ENCODE peak calls at places on chromosomes 3 and 15, in seven cellular contexts. N, E, G, B, I, S and O are unnamed samples.

GRCh38 chr15:64883097-64883581 is 28.6 kb upstream of the ANKDD1A start:
- DNase-seq in E (peak), S (peak), N (no peak), G (no peak), B (no peak), I (no peak), O (no peak)

GRCh38 chr3:151550642-151551041 is 89.8 kb upstream of the IGSF10 start:
- DNase-seq in E (no peak), S (no peak), G (no peak), I (no peak), B (no peak), N (no peak), O (peak)

GRCh38 chr3:52534281-52535183 is 875 bp upstream of the NT5DC2 start:
- DNase-seq in S (no peak), I (peak), E (peak), G (no peak), B (no peak), N (no peak), O (peak)

GRCh38 chr3:188510366-188510765 is 356.4 kb downstream of the LPP start:
- DNase-seq in E (peak), B (no peak), I (no peak), N (no peak), G (no peak), S (no peak), O (no peak)

GRCh38 chr3:29644261-29644660 is 363.4 kb downstream of the RBMS3 start:
- DNase-seq in E (no peak), G (no peak), I (no peak), S (no peak), N (no peak), B (no peak), O (peak)

GRCh38 chr3:42746455-42747450 is 26.3 kb downstream of the CCDC13 start:
- DNase-seq in N (no peak), S (no peak), B (no peak), E (peak), I (peak), G (peak), O (no peak)

GRCh38 chr3:117261907-117262518 is 552.4 kb downstream of the TUSC7 start:
- DNase-seq in E (no peak), I (peak), N (no peak), S (no peak), G (no peak), B (no peak), O (no peak)

GRCh38 chr3:11622846-11623550 is 20.7 kb downstream of the VGLL4 start:
- DNase-seq in E (no peak), B (no peak), S (no peak), N (no peak), G (no peak), I (peak), O (no peak)

GRCh38 chr3:123287051-123287961 is 85.6 kb downstream of the SEC22A start:
- DNase-seq in S (no peak), G (peak), N (no peak), E (no peak), I (no peak), B (no peak), O (peak)

GRCh38 chr15:95142441-95142840 is 911.1 kb downstream of the MCTP2 start:
- DNase-seq in I (no peak), B (no peak), E (no peak), N (no peak), S (no peak), G (no peak), O (no peak)

GRCh38 chr3:129556358-129556695 is 13.4 kb downstream of the H1-8 start:
- DNase-seq in S (no peak), N (no peak), E (no peak), G (no peak), B (no peak), I (no peak), O (no peak)

GRCh38 chr3:31486865-31487533 is 45.7 kb upstream of the STT3B start:
- DNase-seq in N (no peak), E (no peak), I (peak), G (no peak), S (no peak), B (no peak), O (no peak)

GRCh38 chr3:138351916-138352555 is 3.7 kb downstream of the MRAS start:
- DNase-seq in E (peak), S (no peak), I (no peak), N (no peak), B (no peak), G (no peak), O (no peak)

GRCh38 chr3:89859738-89860137 is 752.3 kb downstream of the EPHA3 start:
- DNase-seq in G (no peak), I (no peak), N (no peak), S (no peak), B (no peak), E (no peak), O (no peak)

GRCh38 chr3:9192238-9192637 is 57.2 kb downstream of the SRGAP3 start:
- DNase-seq in N (no peak), B (no peak), I (peak), G (no peak), E (no peak), S (no peak), O (no peak)

GRCh38 chr15:29633971-29634370 is 188.3 kb downstream of the TJP1 start:
- DNase-seq in I (no peak), S (no peak), N (no peak), G (peak), E (no peak), B (no peak), O (no peak)

GRCh38 chr3:46998121-46998851 is 18.8 kb downstream of the NBEAL2 start:
- DNase-seq in N (peak), S (no peak), G (peak), B (peak), E (peak), I (peak), O (peak)

GRCh38 chr3:147297756-147298155 is 108.6 kb downstream of the ZIC4 start:
- DNase-seq in I (no peak), G (no peak), E (peak), S (no peak), N (no peak), B (no peak), O (no peak)

GRCh38 chr3:105867690-105868449 is 942 bp downstream of the CBLB start:
- DNase-seq in B (no peak), G (no peak), I (no peak), S (no peak), E (no peak), N (no peak), O (no peak)

GRCh38 chr3:97838393-97838792 is 16.6 kb downstream of the CRYBG3 start:
- DNase-seq in E (no peak), G (no peak), N (no peak), B (no peak), S (no peak), I (no peak), O (no peak)

GRCh38 chr3:48367201-48367600 is 4.8 kb upstream of the FBXW12 start:
- DNase-seq in B (no peak), I (no peak), N (no peak), S (no peak), G (no peak), E (no peak), O (peak)

GRCh38 chr15:63306480-63307073 is 29.2 kb downstream of the APH1B start:
- DNase-seq in S (no peak), E (no peak), B (no peak), N (no peak), G (peak), I (no peak), O (no peak)

GRCh38 chr3:58864480-58864879 is 185.3 kb downstream of the CFAP20DC start:
- DNase-seq in G (no peak), E (no peak), I (no peak), S (no peak), B (no peak), N (no peak), O (no peak)

GRCh38 chr3:159978918-159979703 is 9.5 kb upstream of the IL12A start:
- DNase-seq in G (no peak), I (no peak), B (no peak), S (no peak), N (no peak), E (no peak), O (no peak)

GRCh38 chr3:4038351-4038750 is 239.1 kb downstream of the LRRN1 start:
- DNase-seq in S (no peak), B (no peak), N (no peak), I (no peak), E (no peak), G (no peak), O (no peak)

GRCh38 chr3:197021729-197022404 is 7.8 kb downstream of the MELTF start:
- DNase-seq in B (no peak), E (no peak), S (no peak), N (no peak), G (no peak), I (no peak), O (peak)

GRCh38 chr3:163039636-163040035 is 1543.0 kb downstream of the OTOL1 start:
- DNase-seq in E (no peak), B (no peak), S (no peak), N (no peak), I (no peak), G (no peak), O (no peak)

GRCh38 chr3:189457201-189457607 is 174.0 kb upstream of the TP63 start:
- DNase-seq in G (no peak), N (no peak), I (no peak), E (no peak), S (no peak), B (no peak), O (no peak)

GRCh38 chr3:177803495-177803894 is 606.2 kb upstream of the TBL1XR1 start:
- DNase-seq in I (no peak), N (no peak), S (no peak), E (no peak), B (no peak), G (no peak), O (no peak)

GRCh38 chr3:110811050-110811449 is 260.6 kb upstream of the NECTIN3 start:
- DNase-seq in N (no peak), I (peak), G (no peak), S (no peak), E (peak), B (no peak), O (no peak)

GRCh38 chr15:48049736-48050135 is 71.1 kb upstream of the SLC24A5 start:
- DNase-seq in I (no peak), E (no peak), N (no peak), B (no peak), G (no peak), S (no peak), O (no peak)

GRCh38 chr15:71218272-71218805 is 103.1 kb downstream of the THSD4 start:
- DNase-seq in S (no peak), B (no peak), G (no peak), N (no peak), I (no peak), E (peak), O (no peak)

GRCh38 chr15:22980189-22981136 is at the start of gene CYFIP1:
- DNase-seq in I (peak), S (no peak), B (peak), G (peak), N (peak), E (peak), O (peak)

GRCh38 chr3:197372076-197372661 is 73.8 kb upstream of the DLG1 start:
- DNase-seq in N (no peak), I (peak), B (no peak), E (peak), S (no peak), G (no peak), O (no peak)

GRCh38 chr3:33883538-33884203 is 85.2 kb downstream of the PDCD6IP start:
- DNase-seq in B (peak), G (no peak), S (no peak), E (peak), N (peak), I (peak), O (peak)
- TF ChIP-seq RFX5 in B (no peak), G (no peak), S (no peak), E (no peak), N (no peak), I (no peak), O (no peak)

GRCh38 chr3:80018375-80018774 is 250.6 kb upstream of the ROBO1 start:
- DNase-seq in N (no peak), B (no peak), E (no peak), S (no peak), I (no peak), G (no peak), O (no peak)
- TF ChIP-seq RFX5 in N (no peak), B (no peak), E (no peak), S (no peak), I (no peak), G (no peak), O (no peak)

GRCh38 chr3:60841355-60841754 is 409.9 kb downstream of the FHIT start:
- DNase-seq in I (peak), G (no peak), S (no peak), B (no peak), N (no peak), E (no peak), O (no peak)

GRCh38 chr3:60835796-60836195 is 415.5 kb downstream of the FHIT start:
- DNase-seq in S (no peak), N (no peak), G (no peak), B (no peak), I (no peak), E (no peak), O (no peak)

DNA sequence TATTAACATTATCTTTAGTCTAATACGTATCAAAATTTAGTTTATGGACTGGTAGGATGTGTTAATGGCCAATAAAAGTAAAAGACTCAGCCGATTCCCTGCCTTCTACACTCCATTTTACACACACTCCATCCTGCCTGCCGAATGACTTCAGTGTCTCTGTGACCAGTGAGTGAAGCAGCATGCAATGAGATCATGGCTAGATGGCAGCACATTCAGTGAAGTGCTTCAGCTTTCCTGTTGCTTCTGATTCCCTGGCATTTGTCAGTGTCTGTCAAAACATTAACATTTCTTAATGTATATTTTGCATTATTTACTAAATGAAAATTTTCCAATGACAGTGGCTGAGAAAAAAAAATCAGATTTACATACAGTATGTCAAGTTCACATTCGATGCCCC is 412.0 kb downstream of the FHIT start:
- DNase-seq in G (no peak), N (no peak), S (no peak), I (no peak), E (no peak), B (no peak), O (peak)
- TF ChIP-seq RFX5 in G (no peak), N (no peak), S (no peak), I (no peak), E (no peak), B (no peak), O (no peak)

GRCh38 chr3:70108546-70108945 is 109.0 kb downstream of the SAMMSON start:
- DNase-seq in B (no peak), G (no peak), I (no peak), S (no peak), E (no peak), N (no peak), O (no peak)

GRCh38 chr3:70110066-70110465 is 110.5 kb downstream of the SAMMSON start:
- DNase-seq in E (no peak), N (no peak), S (no peak), B (no peak), G (no peak), I (no peak), O (no peak)

GRCh38 chr3:70111381-70111780 is 111.8 kb downstream of the SAMMSON start:
- DNase-seq in S (no peak), N (no peak), B (no peak), I (no peak), G (no peak), E (no peak), O (no peak)

GRCh38 chr3:70108072-70108471 is 108.5 kb downstream of the SAMMSON start:
- DNase-seq in N (peak), S (no peak), B (no peak), G (peak), I (peak), E (peak), O (peak)
- TF ChIP-seq RFX5 in N (no peak), S (no peak), B (no peak), G (no peak), I (no peak), E (no peak), O (no peak)

GRCh38 chr15:78048410-78048946 is 29.0 kb downstream of the TBC1D2B start:
- DNase-seq in S (no peak), G (no peak), B (no peak), N (no peak), I (no peak), E (no peak), O (no peak)
- TF ChIP-seq RFX5 in S (no peak), G (no peak), B (no peak), N (no peak), I (no peak), E (no peak), O (no peak)

GRCh38 chr15:97501291-97501690 is 459.2 kb upstream of the ARRDC4 start:
- DNase-seq in N (no peak), I (no peak), E (no peak), S (no peak), G (no peak), B (no peak), O (no peak)

GRCh38 chr15:97504031-97504430 is 456.5 kb upstream of the ARRDC4 start:
- DNase-seq in S (no peak), N (no peak), G (no peak), I (no peak), E (peak), B (no peak), O (no peak)

DNA sequence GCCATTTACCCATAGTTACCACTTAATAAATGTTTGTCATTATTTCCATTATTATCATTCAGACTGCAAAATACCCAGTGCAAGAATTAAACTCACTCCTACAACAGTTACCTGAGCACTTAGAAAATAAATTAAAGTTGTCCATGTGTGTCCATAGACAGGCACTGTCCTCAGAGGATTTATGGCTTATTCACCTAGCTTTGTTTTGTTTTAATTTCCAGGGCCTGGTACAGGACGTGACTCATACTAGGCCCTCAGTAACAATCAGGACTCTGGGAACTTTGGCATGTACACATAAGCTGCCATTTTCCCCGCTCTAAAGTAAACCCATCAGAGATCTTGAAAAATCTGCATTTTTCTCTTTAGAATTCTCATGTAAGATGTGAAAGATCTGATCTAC is 458.5 kb upstream of the ARRDC4 start:
- DNase-seq in I (no peak), N (no peak), E (no peak), B (no peak), S (no peak), G (no peak), O (no peak)
- TF ChIP-seq RFX5 in I (no peak), N (no peak), E (no peak), B (no peak), S (no peak), G (no peak), O (no peak)

GRCh38 chr15:82595203-82595602 is 52.0 kb downstream of the CPEB1 start:
- DNase-seq in N (no peak), G (no peak), B (no peak), S (no peak), E (no peak), I (no peak), O (no peak)

GRCh38 chr15:82597815-82598214 is 49.3 kb downstream of the CPEB1 start:
- DNase-seq in I (no peak), B (no peak), N (no peak), G (no peak), E (no peak), S (no peak), O (no peak)

GRCh38 chr15:82602195-82602594 is 45.0 kb downstream of the CPEB1 start:
- DNase-seq in I (no peak), E (no peak), N (no peak), S (no peak), G (no peak), B (no peak), O (no peak)

GRCh38 chr15:82595766-82596165 is 51.4 kb downstream of the CPEB1 start:
- DNase-seq in G (no peak), I (no peak), N (no peak), S (no peak), E (no peak), B (no peak), O (no peak)

DNA sequence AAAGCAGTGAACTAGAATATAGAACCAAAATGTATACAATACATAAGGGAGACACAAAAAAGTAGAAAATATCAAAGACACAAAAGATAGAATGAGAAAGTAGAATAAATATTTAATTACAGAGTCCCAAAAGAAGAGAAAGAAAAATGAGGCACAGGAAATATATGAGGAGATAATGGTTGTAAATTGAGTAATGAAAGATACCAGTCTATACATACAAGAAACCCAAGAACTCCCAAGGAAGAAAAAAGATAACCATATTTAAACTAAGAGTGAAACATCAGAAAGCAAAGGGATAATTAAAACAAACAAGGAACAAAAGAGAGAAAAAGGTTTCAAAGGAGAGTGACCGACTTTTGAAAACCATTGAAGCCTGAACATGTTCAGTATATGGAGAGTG is 47.3 kb downstream of the CPEB1 start:
- DNase-seq in I (no peak), G (no peak), E (no peak), S (no peak), N (no peak), B (no peak), O (no peak)
- TF ChIP-seq RFX5 in I (no peak), G (no peak), E (no peak), S (no peak), N (no peak), B (no peak), O (no peak)

GRCh38 chr15:45023659-45024320 is 795 bp downstream of the SORD start:
- DNase-seq in S (no peak), B (peak), E (peak), G (no peak), N (peak), I (no peak), O (peak)
- TF ChIP-seq RFX5 in S (no peak), B (no peak), E (no peak), G (no peak), N (no peak), I (no peak), O (no peak)

DNA sequence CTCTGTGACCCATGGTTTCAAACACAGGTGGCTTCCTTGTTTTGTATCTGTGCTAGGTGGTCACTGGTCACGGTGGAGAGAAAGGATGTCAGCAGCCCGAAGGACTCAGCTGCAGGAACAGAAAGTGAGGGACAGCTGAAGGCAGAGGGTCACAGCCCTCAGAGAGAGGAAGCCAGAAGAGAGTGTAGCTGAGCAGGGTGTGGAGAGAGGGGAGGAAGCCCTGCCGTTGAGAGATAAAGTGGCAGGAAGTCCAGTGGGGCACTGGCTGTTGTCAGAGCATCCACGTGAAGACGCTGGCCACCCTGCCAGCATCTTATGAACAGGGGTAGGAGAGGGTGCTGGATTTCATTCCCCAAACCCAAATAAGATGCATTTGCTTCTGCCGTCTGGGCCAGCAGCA is 36.9 kb downstream of the LIMD1 start:
- DNase-seq in I (no peak), N (peak), G (no peak), B (no peak), E (no peak), S (no peak), O (no peak)
- TF ChIP-seq RFX5 in I (no peak), N (no peak), G (no peak), B (no peak), E (no peak), S (no peak), O (no peak)